ENCODE peak calls at places on chromosome 7, in four cellular contexts. One of them, this sample, is unnamed.

GRCh38 chr7:141737118-141737835 is 881 bp upstream of the SSBP1 start:
- DNase-seq in HFFc6: no peak
- DNase-seq in NCI-H2081: peak; percentile 63
- DNase-seq in astrocyte of the cerebellum: no peak
- DNase-seq in this sample: no peak

GRCh38 chr7:15131661-15132060 is 229.1 kb upstream of the DGKB start:
- DNase-seq in HFFc6: no peak
- DNase-seq in NCI-H2081: no peak
- DNase-seq in astrocyte of the cerebellum: no peak
- DNase-seq in this sample: no peak

GRCh38 chr7:116997972-116998371 is 44.7 kb downstream of the ST7 start:
- DNase-seq in HFFc6: no peak
- DNase-seq in NCI-H2081: no peak
- DNase-seq in astrocyte of the cerebellum: no peak
- DNase-seq in this sample: no peak

GRCh38 chr7:4449263-4449662 is 232.8 kb upstream of the FOXK1 start:
- DNase-seq in HFFc6: no peak
- DNase-seq in NCI-H2081: no peak
- DNase-seq in astrocyte of the cerebellum: no peak
- DNase-seq in this sample: no peak

GRCh38 chr7:44325181-44325671 is at the start of gene CAMK2B:
- DNase-seq in HFFc6: no peak
- DNase-seq in NCI-H2081: peak; percentile 43
- DNase-seq in astrocyte of the cerebellum: no peak
- DNase-seq in this sample: no peak

GRCh38 chr7:5457245-5457735 is 33.7 kb upstream of the TNRC18 start:
- DNase-seq in HFFc6: no peak
- DNase-seq in NCI-H2081: no peak
- DNase-seq in astrocyte of the cerebellum: no peak
- DNase-seq in this sample: no peak

GRCh38 chr7:24756989-24757798 is at the start of gene GSDME:
- DNase-seq in HFFc6: peak; percentile 48
- DNase-seq in NCI-H2081: peak; percentile 17
- DNase-seq in astrocyte of the cerebellum: no peak
- DNase-seq in this sample: peak; percentile 80

GRCh38 chr7:158054081-158054480 is 533.5 kb downstream of the PTPRN2 start:
- DNase-seq in HFFc6: no peak
- DNase-seq in NCI-H2081: no peak
- DNase-seq in astrocyte of the cerebellum: no peak
- DNase-seq in this sample: no peak

GRCh38 chr7:120993575-120994191 is 5.2 kb downstream of the CPED1 start:
- DNase-seq in HFFc6: peak; percentile 46
- DNase-seq in NCI-H2081: no peak
- DNase-seq in astrocyte of the cerebellum: no peak
- DNase-seq in this sample: no peak

GRCh38 chr7:28613262-28613661 is 200.9 kb downstream of the CREB5 start:
- DNase-seq in HFFc6: no peak
- DNase-seq in NCI-H2081: no peak
- DNase-seq in astrocyte of the cerebellum: no peak
- DNase-seq in this sample: no peak

GRCh38 chr7:151717415-151717814 is 159.5 kb downstream of the PRKAG2 start:
- DNase-seq in HFFc6: no peak
- DNase-seq in NCI-H2081: no peak
- DNase-seq in astrocyte of the cerebellum: no peak
- DNase-seq in this sample: no peak

GRCh38 chr7:44289341-44290249 is 35.8 kb downstream of the CAMK2B start:
- DNase-seq in HFFc6: no peak
- DNase-seq in NCI-H2081: no peak
- DNase-seq in astrocyte of the cerebellum: no peak
- DNase-seq in this sample: peak; percentile 50

GRCh38 chr7:132383962-132384361 is 192.3 kb downstream of the PLXNA4 start:
- DNase-seq in HFFc6: no peak
- DNase-seq in NCI-H2081: no peak
- DNase-seq in astrocyte of the cerebellum: no peak
- DNase-seq in this sample: no peak

GRCh38 chr7:44313621-44314031 is 11.8 kb downstream of the CAMK2B start:
- DNase-seq in HFFc6: no peak
- DNase-seq in NCI-H2081: no peak
- DNase-seq in astrocyte of the cerebellum: no peak
- DNase-seq in this sample: peak; percentile 53

GRCh38 chr7:122803323-122803722 is 82.9 kb downstream of the CADPS2 start:
- DNase-seq in HFFc6: no peak
- DNase-seq in NCI-H2081: peak; percentile 15
- DNase-seq in astrocyte of the cerebellum: peak; percentile 23
- DNase-seq in this sample: no peak

GRCh38 chr7:43072530-43072929 is 39.9 kb upstream of the HECW1 start:
- DNase-seq in HFFc6: no peak
- DNase-seq in NCI-H2081: no peak
- DNase-seq in astrocyte of the cerebellum: no peak
- DNase-seq in this sample: no peak

GRCh38 chr7:98619450-98620321 is 2.6 kb downstream of the NPTX2 start:
- DNase-seq in HFFc6: no peak
- DNase-seq in NCI-H2081: peak; percentile 34
- DNase-seq in astrocyte of the cerebellum: peak; percentile 18
- DNase-seq in this sample: no peak

GRCh38 chr7:158611541-158611940 is 23.9 kb upstream of the PTPRN2 start:
- DNase-seq in HFFc6: no peak
- DNase-seq in NCI-H2081: no peak
- DNase-seq in astrocyte of the cerebellum: no peak
- DNase-seq in this sample: peak; percentile 33

GRCh38 chr7:72706521-72706920 is 121.5 kb downstream of the TYW1B start:
- DNase-seq in HFFc6: no peak
- DNase-seq in NCI-H2081: no peak
- DNase-seq in astrocyte of the cerebellum: no peak
- DNase-seq in this sample: no peak

GRCh38 chr7:128906766-128907559 is 3.5 kb downstream of the KCP start:
- DNase-seq in HFFc6: no peak
- DNase-seq in NCI-H2081: no peak
- DNase-seq in astrocyte of the cerebellum: no peak
- DNase-seq in this sample: peak; percentile 27

GRCh38 chr7:57201895-57202210 is 69.6 kb upstream of the ZNF479 start:
- DNase-seq in HFFc6: no peak
- DNase-seq in NCI-H2081: no peak
- DNase-seq in astrocyte of the cerebellum: no peak
- DNase-seq in this sample: peak; percentile 24

GRCh38 chr7:123643495-123644428 is 11.9 kb upstream of the LMOD2 start:
- DNase-seq in HFFc6: peak; percentile 42
- DNase-seq in NCI-H2081: peak; percentile 70
- DNase-seq in astrocyte of the cerebellum: peak; percentile 78
- DNase-seq in this sample: peak; percentile 88

GRCh38 chr7:101792051-101792651 is 25.3 kb upstream of the CUX1 start:
- DNase-seq in HFFc6: peak; percentile 45
- DNase-seq in NCI-H2081: no peak
- DNase-seq in astrocyte of the cerebellum: peak; percentile 44
- DNase-seq in this sample: peak; percentile 74

GRCh38 chr7:122219253-122219865 is 75.3 kb upstream of the AASS start:
- DNase-seq in HFFc6: peak; percentile 11
- DNase-seq in NCI-H2081: peak; percentile 30
- DNase-seq in astrocyte of the cerebellum: peak; percentile 2
- DNase-seq in this sample: no peak

GRCh38 chr7:85184599-85185354 is 2.1 kb downstream of the SEMA3D start:
- DNase-seq in HFFc6: peak; percentile 75
- DNase-seq in NCI-H2081: no peak
- DNase-seq in astrocyte of the cerebellum: no peak
- DNase-seq in this sample: peak; percentile 63

GRCh38 chr7:88224596-88225275 is 4.9 kb upstream of the SRI start:
- DNase-seq in HFFc6: peak; percentile 54
- DNase-seq in NCI-H2081: no peak
- DNase-seq in astrocyte of the cerebellum: peak; percentile 40
- DNase-seq in this sample: no peak

GRCh38 chr7:3207387-3207786 is 93.7 kb upstream of the SDK1 start:
- DNase-seq in HFFc6: no peak
- DNase-seq in NCI-H2081: no peak
- DNase-seq in astrocyte of the cerebellum: no peak
- DNase-seq in this sample: peak; percentile 46

GRCh38 chr7:5661941-5662340 is 119.5 kb downstream of the RNF216 start:
- DNase-seq in HFFc6: no peak
- DNase-seq in NCI-H2081: no peak
- DNase-seq in astrocyte of the cerebellum: no peak
- DNase-seq in this sample: no peak

GRCh38 chr7:42480304-42480665 is 243.3 kb upstream of the GLI3 start:
- DNase-seq in HFFc6: no peak
- DNase-seq in NCI-H2081: no peak
- DNase-seq in astrocyte of the cerebellum: no peak
- DNase-seq in this sample: no peak

GRCh38 chr7:101768280-101768679 is 49.1 kb upstream of the CUX1 start:
- DNase-seq in HFFc6: no peak
- DNase-seq in NCI-H2081: no peak
- DNase-seq in astrocyte of the cerebellum: no peak
- DNase-seq in this sample: no peak

GRCh38 chr7:101747758-101748345 is 69.6 kb upstream of the CUX1 start:
- DNase-seq in HFFc6: no peak
- DNase-seq in NCI-H2081: no peak
- DNase-seq in astrocyte of the cerebellum: no peak
- DNase-seq in this sample: peak; percentile 67

GRCh38 chr7:17274551-17275245 is 23.8 kb upstream of the AHR start:
- DNase-seq in HFFc6: peak; percentile 28
- DNase-seq in NCI-H2081: peak; percentile 13
- DNase-seq in astrocyte of the cerebellum: peak; percentile 71
- DNase-seq in this sample: no peak

GRCh38 chr7:150389532-150389816 is 10.3 kb downstream of the ZNF775 start:
- DNase-seq in HFFc6: no peak
- DNase-seq in NCI-H2081: no peak
- DNase-seq in astrocyte of the cerebellum: no peak
- DNase-seq in this sample: no peak

GRCh38 chr7:115868369-115868768 is 162.2 kb downstream of the TFEC start:
- DNase-seq in HFFc6: no peak
- DNase-seq in NCI-H2081: no peak
- DNase-seq in astrocyte of the cerebellum: no peak
- DNase-seq in this sample: no peak

GRCh38 chr7:42097756-42098155 is 139.3 kb downstream of the GLI3 start:
- DNase-seq in HFFc6: peak; percentile 89
- DNase-seq in NCI-H2081: no peak
- DNase-seq in astrocyte of the cerebellum: no peak
- DNase-seq in this sample: no peak

GRCh38 chr7:66867198-66867790 is 53.7 kb upstream of the TMEM248 start:
- DNase-seq in HFFc6: no peak
- DNase-seq in NCI-H2081: no peak
- DNase-seq in astrocyte of the cerebellum: no peak
- DNase-seq in this sample: no peak